ENCODE peak calls at places on chromosome 13, in ten cellular contexts. M is H1; F is uterus; Q is prostate gland; E is RWPE1; H is dorsolateral prefrontal cortex; C is gastrocnemius medialis; T is CD4-positive, CD25-positive, alpha-beta regulatory T cell; R is neuronal stem cell; O is H9. S is an unnamed sample.

GRCh38 chr13:46124531-46124966 is 19.7 kb upstream of the CPB2 start:
- DNase-seq in R (no peak), F (no peak), M (no peak), C (no peak), Q (no peak), H (no peak), O (no peak), E (no peak), T (peak), S (no peak)

GRCh38 chr13:75895168-75895567 is 259.0 kb downstream of the LMO7 start:
- DNase-seq in E (no peak), F (no peak), O (no peak), T (no peak), Q (no peak), R (no peak), C (no peak), H (no peak), M (no peak), S (no peak)

GRCh38 chr13:29958476-29958875 is 108.1 kb upstream of the UBL3 start:
- DNase-seq in E (no peak), O (no peak), C (no peak), F (no peak), R (no peak), H (no peak), Q (no peak), T (peak), M (no peak), S (no peak)

GRCh38 chr13:72514141-72514540 is 213.3 kb downstream of the MZT1 start:
- DNase-seq in C (no peak), R (no peak), M (no peak), Q (no peak), T (no peak), E (no peak), O (no peak), F (no peak), H (no peak), S (no peak)

GRCh38 chr13:55761986-55762385 is 1378.7 kb upstream of the PRR20A start:
- DNase-seq in H (no peak), O (no peak), F (no peak), R (no peak), Q (no peak), C (no peak), M (no peak), T (no peak), E (no peak), S (no peak)

GRCh38 chr13:97241761-97242160 is 19.6 kb downstream of the MBNL2 start:
- DNase-seq in T (no peak), R (no peak), C (no peak), F (no peak), E (no peak), M (no peak), O (no peak), H (no peak), Q (no peak), S (no peak)

GRCh38 chr13:30138511-30138910 is 168.8 kb downstream of the KATNAL1 start:
- DNase-seq in C (no peak), M (no peak), Q (no peak), O (no peak), F (no peak), E (no peak), T (no peak), H (no peak), R (no peak), S (no peak)

GRCh38 chr13:35891973-35892441 is 239.2 kb downstream of the DCLK1 start:
- DNase-seq in M (no peak), R (no peak), T (no peak), E (peak), C (no peak), F (no peak), O (no peak), Q (no peak), H (no peak), S (peak)

GRCh38 chr13:21330126-21330861 is 128.8 kb downstream of the ZDHHC20 start:
- DNase-seq in M (no peak), E (no peak), T (peak), F (no peak), Q (no peak), H (no peak), R (no peak), O (no peak), C (no peak), S (no peak)

GRCh38 chr13:30830638-30830965 is 75.5 kb upstream of the MEDAG start:
- DNase-seq in T (no peak), C (no peak), Q (no peak), O (no peak), F (no peak), R (no peak), E (no peak), H (no peak), M (no peak), S (no peak)

GRCh38 chr13:29948246-29948645 is 97.8 kb upstream of the UBL3 start:
- DNase-seq in C (no peak), E (no peak), R (no peak), F (no peak), T (no peak), M (no peak), Q (no peak), O (no peak), H (no peak), S (no peak)

GRCh38 chr13:71285700-71286099 is 581.3 kb downstream of the DACH1 start:
- DNase-seq in H (no peak), C (no peak), Q (no peak), E (no peak), M (no peak), T (no peak), R (no peak), O (no peak), F (no peak), S (no peak)

GRCh38 chr13:59449750-59450149 is 714.0 kb downstream of the DIAPH3 start:
- DNase-seq in M (no peak), E (no peak), F (no peak), O (no peak), Q (no peak), H (no peak), C (no peak), R (no peak), T (no peak), S (no peak)

GRCh38 chr13:57045816-57046691 is 94.7 kb upstream of the PRR20A start:
- DNase-seq in E (no peak), H (no peak), O (no peak), Q (no peak), F (no peak), T (no peak), R (no peak), M (no peak), C (no peak), S (no peak)

GRCh38 chr13:110854866-110855265 is 60.0 kb downstream of the ANKRD10 start:
- DNase-seq in E (no peak), Q (no peak), H (no peak), O (no peak), T (no peak), F (no peak), R (no peak), C (no peak), M (peak), S (no peak)

DNA sequence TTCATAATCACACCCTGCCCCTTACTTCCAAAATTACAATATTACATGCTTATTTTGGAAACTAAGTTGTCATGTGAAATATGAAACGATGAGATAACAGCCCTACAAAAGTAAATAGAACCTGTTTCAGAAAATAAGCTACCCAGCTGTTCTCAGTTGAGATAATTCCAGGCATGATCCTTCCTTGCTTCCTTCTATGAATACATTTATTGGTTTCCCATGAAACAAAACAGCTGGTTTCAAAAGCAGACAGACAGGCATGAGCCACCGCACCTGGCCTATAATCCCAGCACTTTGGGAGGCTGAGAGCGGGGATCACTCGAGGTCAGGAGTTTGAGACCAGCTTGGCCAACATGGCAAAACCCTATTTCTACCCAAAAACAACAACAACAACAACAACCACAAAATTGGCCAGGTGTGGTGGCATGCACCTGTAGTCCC is 95.4 kb downstream of the STK24 start:
- DNase-seq in F (no peak), M (no peak), O (no peak), H (no peak), E (no peak), R (no peak), Q (no peak), T (no peak), C (no peak), S (no peak)
- H3K27ac ChIP-seq in F (no peak), M (no peak), O (no peak), H (no peak), E (peak), R (no peak), Q (no peak), T (peak), C (peak), S (no peak)

DNA sequence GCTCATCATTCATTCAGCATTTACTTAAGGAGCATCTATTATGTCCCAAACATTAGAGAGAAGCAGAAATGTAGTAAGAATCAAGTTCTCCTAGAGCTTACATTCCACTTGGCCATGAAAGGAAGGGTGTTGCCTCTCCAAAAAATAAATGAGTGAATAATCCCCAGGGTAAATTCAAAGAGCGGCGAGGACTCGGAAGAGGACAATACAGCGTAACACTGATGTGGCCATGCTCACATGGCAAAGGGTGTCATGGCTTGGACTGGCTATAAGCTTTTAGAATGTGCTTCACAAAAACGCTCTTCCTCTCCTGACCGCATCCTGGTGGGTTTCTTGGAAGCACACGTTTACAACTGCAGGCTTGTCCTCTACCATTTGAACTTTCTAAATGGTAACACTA is 290.2 kb downstream of the IRS2 start:
- DNase-seq in H (no peak), C (no peak), O (no peak), T (no peak), E (no peak), M (no peak), Q (no peak), F (no peak), R (no peak), S (no peak)
- H3K27ac ChIP-seq in H (no peak), C (no peak), O (no peak), T (no peak), E (peak), M (no peak), Q (peak), F (no peak), R (no peak), S (no peak)

DNA sequence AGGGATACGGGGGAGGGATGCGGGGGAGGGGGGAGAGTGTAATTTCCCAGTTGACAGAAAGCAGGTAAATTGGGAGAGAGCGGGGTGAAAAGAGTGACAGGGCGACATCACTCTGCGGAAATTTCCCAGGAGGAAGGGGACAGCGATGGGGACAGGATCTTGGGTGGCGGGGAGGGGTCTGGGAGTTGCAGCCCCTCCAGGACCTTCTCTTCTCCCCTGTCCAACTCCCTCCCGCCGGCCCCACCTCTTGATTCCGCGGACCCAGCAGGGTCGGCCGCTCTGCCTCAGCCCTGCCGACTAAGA is 107.9 kb upstream of the DOCK9 start:
- DNase-seq in F (no peak), R (no peak), H (no peak), T (no peak), M (peak), O (no peak), Q (no peak), C (no peak), E (peak), S (no peak)
- H3K27ac ChIP-seq in F (peak), R (no peak), H (peak), T (peak), M (no peak), O (no peak), Q (peak), C (peak), E (peak), S (no peak)

GRCh38 chr13:27774169-27774568 is 18.1 kb upstream of the GSX1 start:
- DNase-seq in E (no peak), O (no peak), T (no peak), M (no peak), F (no peak), Q (no peak), C (no peak), R (no peak), H (no peak), S (no peak)

GRCh38 chr13:27774651-27775050 is 17.6 kb upstream of the GSX1 start:
- DNase-seq in C (no peak), M (no peak), R (no peak), E (no peak), T (no peak), F (no peak), Q (no peak), O (no peak), H (no peak), S (no peak)

GRCh38 chr13:27775943-27776342 is 16.3 kb upstream of the GSX1 start:
- DNase-seq in C (no peak), M (no peak), O (peak), H (no peak), R (no peak), Q (no peak), E (no peak), T (no peak), F (no peak), S (no peak)

GRCh38 chr13:27770809-27771208 is 21.5 kb upstream of the GSX1 start:
- DNase-seq in R (no peak), H (no peak), F (no peak), C (no peak), O (peak), E (peak), Q (no peak), M (no peak), T (peak), S (peak)

GRCh38 chr13:27772651-27773425 is 19.4 kb upstream of the GSX1 start:
- DNase-seq in E (no peak), M (no peak), T (no peak), C (no peak), H (no peak), Q (no peak), R (no peak), O (no peak), F (no peak), S (no peak)
- H3K27ac ChIP-seq in E (no peak), M (no peak), T (no peak), C (no peak), H (no peak), Q (no peak), R (no peak), O (no peak), F (no peak), S (no peak)

DNA sequence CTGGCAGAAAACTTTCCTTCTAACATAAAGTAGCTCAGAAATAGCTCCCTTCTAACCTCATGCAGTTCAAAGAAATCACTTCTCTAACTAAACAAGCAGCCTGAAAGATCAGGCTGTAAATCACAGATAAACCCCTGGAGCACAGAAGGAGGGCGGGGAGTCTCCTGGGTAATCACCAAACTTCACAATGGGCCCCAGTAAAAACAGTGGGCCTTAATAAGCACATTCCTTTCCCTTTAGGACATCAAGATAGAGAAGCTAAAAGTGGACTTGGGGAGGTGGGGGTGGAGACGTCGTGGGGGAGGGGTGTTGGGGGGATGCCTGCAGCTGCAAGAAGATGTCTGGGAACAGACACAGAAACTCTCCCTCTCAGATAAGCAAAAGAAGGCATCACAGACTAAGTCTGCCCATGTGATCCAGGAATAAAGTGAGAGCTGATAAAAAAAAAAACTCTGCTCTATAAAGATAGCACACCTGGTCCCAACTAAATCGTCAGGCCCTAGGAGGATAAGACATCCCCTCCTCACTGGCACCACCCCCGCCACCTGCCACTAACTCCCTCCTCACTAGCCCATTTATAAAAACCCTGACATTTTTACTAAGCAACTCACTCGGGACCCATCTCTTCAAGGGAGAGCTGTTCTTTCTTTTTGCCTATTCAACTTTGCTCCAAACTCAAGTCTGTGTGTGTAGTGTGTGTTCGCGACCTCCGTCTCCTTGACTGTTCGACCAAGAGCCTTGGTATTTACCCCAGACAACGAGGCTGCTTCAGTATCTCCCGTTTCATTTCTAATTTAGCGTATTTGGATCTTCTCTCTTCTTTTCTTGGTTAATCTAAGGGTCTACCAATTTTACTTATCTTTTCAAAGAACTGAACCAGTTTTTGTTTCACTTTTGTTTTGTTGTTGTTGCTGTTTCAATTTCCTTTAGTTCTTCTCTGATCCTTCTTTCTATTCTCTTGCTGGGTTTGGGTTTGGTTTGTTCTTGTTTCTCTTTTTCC is 31.7 kb downstream of the DNAJC15 start:
- DNase-seq in T (peak), E (no peak), Q (peak), F (peak), C (no peak), R (peak), O (peak), H (no peak), M (no peak), S (no peak)
- H3K27ac ChIP-seq in T (peak), E (no peak), Q (peak), F (peak), C (peak), R (peak), O (no peak), H (peak), M (no peak), S (peak)

S was measured in Panc1.